ENCODE peak calls at places on chromosome 22, in six cellular contexts. I, Z, K, X, Y and E are unnamed samples.

GRCh38 chr22:22196018-22196533 is 48.5 kb upstream of the VPREB1 start:
- DNase-seq in K (no peak), Y (no peak), X (no peak), I (no peak), Z (no peak), E (peak; percentile 51)

GRCh38 chr22:45007946-45008852 is 1.6 kb downstream of the PHF21B start:
- DNase-seq in X (no peak), K (no peak), Y (peak; percentile 80), Z (peak; percentile 23), I (no peak), E (no peak)

GRCh38 chr22:35580351-35581022 is 36.6 kb downstream of the MB start:
- DNase-seq in Y (no peak), X (no peak), I (no peak), Z (no peak), K (no peak), E (no peak)

GRCh38 chr22:22754961-22755777 is 110.8 kb downstream of the GGTLC2 start:
- DNase-seq in Z (no peak), I (no peak), X (no peak), Y (no peak), K (no peak), E (no peak)

GRCh38 chr22:36409911-36410756 is 22.4 kb upstream of the MYH9 start:
- DNase-seq in K (peak; percentile 97), I (no peak), Y (peak; percentile 90), Z (no peak), X (peak; percentile 68), E (peak; percentile 63)

GRCh38 chr22:25402160-25402500 is 162.3 kb upstream of the GRK3 start:
- DNase-seq in Z (no peak), K (no peak), X (no peak), I (no peak), Y (no peak), E (no peak)

GRCh38 chr22:43179151-43179910 is 7.6 kb downstream of the TTLL12 start:
- DNase-seq in Y (no peak), X (no peak), K (no peak), I (no peak), Z (no peak), E (no peak)

GRCh38 chr22:20972014-20972797 is 5.2 kb downstream of the AIFM3 start:
- DNase-seq in K (no peak), Y (no peak), Z (peak; percentile 67), I (no peak), X (no peak), E (no peak)

GRCh38 chr22:17754233-17754925 is 19.9 kb downstream of the BID start:
- DNase-seq in X (no peak), K (no peak), Z (no peak), Y (no peak), I (no peak), E (no peak)

GRCh38 chr22:17471901-17472566 is 91.3 kb upstream of the SLC25A18 start:
- DNase-seq in Y (no peak), K (no peak), X (no peak), I (no peak), Z (no peak), E (no peak)

GRCh38 chr22:36934940-36935610 is 21.6 kb downstream of the CSF2RB start:
- DNase-seq in X (no peak), I (no peak), Y (no peak), Z (no peak), K (no peak), E (no peak)

GRCh38 chr22:30947163-30947820 is 21.3 kb downstream of the MORC2 start:
- DNase-seq in Z (no peak), K (no peak), Y (no peak), I (no peak), X (no peak), E (no peak)

GRCh38 chr22:29481265-29482000 is 1.4 kb downstream of the NEFH start:
- DNase-seq in I (no peak), K (no peak), X (no peak), Z (peak; percentile 14), Y (peak; percentile 83), E (no peak)

GRCh38 chr22:36900880-36901279 is 12.5 kb upstream of the CSF2RB start:
- DNase-seq in I (no peak), X (no peak), Z (no peak), Y (peak; percentile 68), K (no peak), E (no peak)

GRCh38 chr22:29445508-29445907 is 7.1 kb downstream of the RFPL1 start:
- DNase-seq in Z (no peak), I (no peak), X (no peak), Y (no peak), K (no peak), E (no peak)

GRCh38 chr22:42347281-42347824 is 76.9 kb upstream of the TCF20 start:
- DNase-seq in X (no peak), I (no peak), K (no peak), Z (no peak), Y (no peak), E (no peak)

GRCh38 chr22:31228425-31228824 is 16.3 kb downstream of the LIMK2 start:
- DNase-seq in I (no peak), X (no peak), Y (no peak), K (no peak), Z (no peak), E (no peak)

GRCh38 chr22:30286813-30287625 is 2.3 kb downstream of the CASTOR1 start:
- DNase-seq in X (peak; percentile 80), Y (peak; percentile 98), I (no peak), Z (peak; percentile 71), K (peak; percentile 45), E (peak; percentile 78)

GRCh38 chr22:31621507-31622160 is 40.4 kb downstream of the PISD start:
- DNase-seq in I (no peak), Z (no peak), Y (no peak), K (no peak), X (no peak), E (no peak)

GRCh38 chr22:17972385-17973181 is 51.8 kb downstream of the MICAL3 start:
- DNase-seq in Z (no peak), Y (no peak), I (no peak), X (no peak), K (peak; percentile 84), E (no peak)

GRCh38 chr22:29695129-29695926 is 24.5 kb upstream of the CABP7 start:
- DNase-seq in X (no peak), Z (no peak), I (no peak), Y (no peak), K (no peak), E (no peak)

GRCh38 chr22:41410311-41410751 is 28.6 kb downstream of the TEF start:
- DNase-seq in X (no peak), K (no peak), I (no peak), Y (no peak), Z (no peak), E (no peak)

GRCh38 chr22:20807315-20807752 is 33.4 kb downstream of the SERPIND1 start:
- DNase-seq in Z (peak; percentile 85), I (no peak), X (no peak), K (no peak), Y (no peak), E (no peak)

DNA sequence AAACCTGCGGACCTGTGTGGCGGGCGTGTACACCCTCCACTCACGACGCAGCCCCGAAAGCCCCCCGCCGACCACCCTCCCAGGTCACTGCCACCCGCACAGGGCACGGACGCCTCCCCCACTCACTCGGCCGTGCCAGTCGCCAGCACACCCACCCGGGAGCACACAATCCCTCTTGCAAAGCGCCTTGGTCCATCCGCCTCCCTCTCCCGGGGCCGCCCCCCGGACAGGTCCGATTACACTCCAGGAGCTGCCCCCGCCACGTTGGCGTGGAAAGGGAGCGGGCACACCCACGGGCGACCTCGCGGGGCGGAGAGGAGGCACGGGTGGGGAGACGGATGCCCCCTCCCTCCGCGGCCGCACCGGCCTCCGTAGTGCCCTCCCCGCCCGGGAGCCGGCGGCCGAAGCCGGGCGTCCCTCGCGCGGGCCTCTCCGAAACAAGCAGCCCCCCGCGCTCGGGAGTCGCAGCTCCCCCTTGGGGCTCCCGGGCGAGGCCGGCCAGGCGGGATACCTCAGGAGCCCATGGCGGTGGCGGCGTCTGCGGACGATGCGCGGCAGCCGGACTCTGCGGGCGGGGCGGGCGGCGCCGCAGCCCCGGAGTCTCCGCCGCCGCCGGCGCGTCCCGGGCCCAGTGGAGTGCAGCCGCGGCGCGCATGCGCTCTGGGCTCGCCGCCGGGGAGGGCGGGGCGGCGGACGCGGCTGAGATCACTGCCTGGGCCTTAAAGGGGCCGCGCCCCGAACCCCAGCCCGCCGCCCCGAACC is at the start of gene TMEM184B:
- DNase-seq in X (peak; percentile 98), Z (peak; percentile 94), K (no peak), I (no peak), Y (peak; percentile 88), E (peak; percentile 92)
- TF ChIP-seq POLR2A in X (no peak), Z (no peak), K (no peak), I (peak; percentile 75), Y (no peak), E (peak; percentile 65)

GRCh38 chr22:27198518-27199035 is 541.2 kb downstream of the MIAT start:
- DNase-seq in X (no peak), K (no peak), I (no peak), Y (no peak), Z (no peak), E (no peak)

GRCh38 chr22:27197071-27197470 is 539.7 kb downstream of the MIAT start:
- DNase-seq in I (no peak), Z (no peak), X (no peak), Y (no peak), K (no peak), E (no peak)

GRCh38 chr22:27196483-27196882 is 539.1 kb downstream of the MIAT start:
- DNase-seq in X (no peak), K (no peak), Z (no peak), I (no peak), Y (no peak), E (no peak)

GRCh38 chr22:27199354-27199753 is 542.0 kb downstream of the MIAT start:
- DNase-seq in Z (no peak), I (no peak), X (no peak), K (no peak), Y (no peak), E (no peak)

DNA sequence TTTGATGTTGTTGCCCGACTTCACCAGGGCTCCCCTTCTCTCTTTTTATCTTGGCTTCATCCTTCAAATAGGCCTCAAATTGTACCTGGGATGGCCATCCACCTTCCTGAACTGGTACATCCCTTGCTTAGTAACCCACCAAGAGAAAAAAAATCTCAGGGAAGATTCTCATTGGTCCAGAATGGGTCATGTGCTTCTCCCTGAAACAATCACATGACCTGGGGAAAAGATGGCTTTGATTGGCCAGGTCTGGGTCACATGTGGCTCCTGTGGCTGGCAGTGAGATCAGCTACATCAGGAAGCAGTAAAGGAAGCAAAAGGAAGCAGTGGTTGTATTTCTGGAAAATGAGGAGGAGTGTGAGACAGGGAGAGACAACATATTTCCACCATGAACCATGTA is 540.2 kb downstream of the MIAT start:
- DNase-seq in K (no peak), X (no peak), I (no peak), Z (peak; percentile 9), Y (no peak), E (no peak)
- TF ChIP-seq TAF1 in K (no peak), X (no peak), I (no peak), Z (no peak), Y (no peak), E (no peak)

DNA sequence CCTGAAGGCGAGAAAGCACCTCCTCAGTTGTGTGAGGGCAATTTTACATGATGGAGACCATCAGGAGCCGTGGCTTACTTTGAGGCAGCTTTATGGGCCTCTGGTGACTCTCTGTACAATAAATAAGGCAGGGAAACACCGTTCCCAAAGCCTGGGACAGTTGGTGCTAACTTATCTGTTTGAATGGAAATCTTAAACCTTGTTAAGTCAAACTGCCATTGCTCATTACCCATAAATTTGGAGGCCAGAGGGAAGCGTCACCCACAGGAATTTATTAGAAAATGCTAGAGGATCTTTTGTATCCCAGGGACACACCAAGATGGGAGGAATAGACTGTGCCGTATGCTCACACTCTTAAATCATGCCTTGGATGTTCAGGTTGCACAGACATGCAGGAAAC is 1156.9 kb downstream of the BRD1 start:
- DNase-seq in I (no peak), Y (no peak), Z (no peak), X (no peak), K (no peak), E (no peak)
- TF ChIP-seq POLR2AphosphoS5 in I (no peak), Y (no peak), Z (no peak), X (no peak), K (no peak), E (no peak)

GRCh38 chr22:50622723-50623327 is 5.1 kb downstream of the ARSA start:
- DNase-seq in I (no peak), K (peak; percentile 68), Z (peak; percentile 5), X (no peak), Y (no peak), E (no peak)
- TF ChIP-seq POLR2A in I (no peak), K (no peak), Z (no peak), X (no peak), Y (no peak), E (no peak)